ENCODE peak calls at places on chromosomes 11 and 22, in nine cellular contexts. H, I, C, F, T, U, Z, V and E are unnamed samples.

GRCh38 chr11:118916842-118917388 is 8.8 kb downstream of the BCL9L start:
- DNase-seq in I (no peak), V (peak), U (no peak), F (peak), C (peak), Z (peak), H (no peak), T (no peak), E (no peak)

GRCh38 chr11:29282088-29282487 is 734.7 kb downstream of the KCNA4 start:
- DNase-seq in Z (peak), C (no peak), V (peak), I (peak), T (no peak), H (no peak), U (no peak), F (peak), E (no peak)

GRCh38 chr11:1994121-1994520 is 3.5 kb downstream of the H19 start:
- DNase-seq in Z (no peak), T (no peak), I (no peak), H (no peak), F (no peak), C (peak), V (no peak), U (no peak), E (peak)

GRCh38 chr11:123525072-123525471 is 95.0 kb downstream of the GRAMD1B start:
- DNase-seq in U (no peak), H (no peak), V (no peak), I (no peak), F (no peak), Z (no peak), T (no peak), C (no peak), E (no peak)

GRCh38 chr11:59802639-59803176 is 7.9 kb downstream of the MRPL16 start:
- DNase-seq in H (no peak), F (peak), C (no peak), V (peak), I (no peak), U (no peak), Z (peak), T (no peak), E (no peak)

GRCh38 chr22:29073618-29074275 is 912 bp downstream of the KREMEN1 start:
- DNase-seq in I (no peak), H (peak), T (no peak), U (no peak), Z (peak), F (no peak), V (peak), C (peak), E (peak)

GRCh38 chr11:76615950-76616349 is 54.6 kb downstream of the LRRC32 start:
- DNase-seq in C (no peak), F (no peak), H (no peak), I (no peak), U (no peak), T (no peak), Z (peak), V (no peak), E (peak)

GRCh38 chr22:37681001-37681424 is 5.1 kb upstream of the NOL12 start:
- DNase-seq in V (peak), T (no peak), U (no peak), Z (no peak), I (no peak), C (no peak), F (peak), H (no peak), E (no peak)

GRCh38 chr11:2156416-2157182 is 4.4 kb downstream of the INS start:
- DNase-seq in Z (peak), C (peak), I (no peak), U (no peak), T (no peak), H (peak), V (peak), F (peak), E (peak)

GRCh38 chr11:77205467-77206263 is 77.6 kb downstream of the MYO7A start:
- DNase-seq in T (no peak), V (no peak), U (no peak), F (no peak), H (no peak), Z (no peak), C (no peak), I (no peak), E (peak)

GRCh38 chr11:43774786-43775185 is 94.2 kb downstream of the HSD17B12 start:
- DNase-seq in I (no peak), U (no peak), H (no peak), V (no peak), T (no peak), C (no peak), Z (no peak), F (no peak), E (no peak)

GRCh38 chr11:122271747-122272146 is 155.7 kb upstream of the BLID start:
- DNase-seq in U (no peak), V (no peak), H (no peak), C (no peak), T (no peak), Z (no peak), I (no peak), F (no peak), E (no peak)

GRCh38 chr11:107951105-107951504 is 22.9 kb downstream of the RAB39A start:
- DNase-seq in V (no peak), T (no peak), I (no peak), C (no peak), F (no peak), Z (no peak), H (no peak), U (no peak), E (no peak)

GRCh38 chr11:75508051-75508561 is 17.6 kb downstream of the GDPD5 start:
- DNase-seq in T (no peak), Z (no peak), I (no peak), F (no peak), H (no peak), V (no peak), U (peak), C (no peak), E (no peak)

GRCh38 chr22:46677323-46678002 is 57.3 kb downstream of the GRAMD4 start:
- DNase-seq in H (no peak), U (no peak), Z (no peak), V (no peak), C (no peak), I (no peak), F (no peak), T (no peak), E (no peak)
- H3K4me3 ChIP-seq in H (no peak), U (no peak), Z (no peak), V (no peak), C (no peak), I (no peak), F (no peak), T (no peak), E (no peak)

DNA sequence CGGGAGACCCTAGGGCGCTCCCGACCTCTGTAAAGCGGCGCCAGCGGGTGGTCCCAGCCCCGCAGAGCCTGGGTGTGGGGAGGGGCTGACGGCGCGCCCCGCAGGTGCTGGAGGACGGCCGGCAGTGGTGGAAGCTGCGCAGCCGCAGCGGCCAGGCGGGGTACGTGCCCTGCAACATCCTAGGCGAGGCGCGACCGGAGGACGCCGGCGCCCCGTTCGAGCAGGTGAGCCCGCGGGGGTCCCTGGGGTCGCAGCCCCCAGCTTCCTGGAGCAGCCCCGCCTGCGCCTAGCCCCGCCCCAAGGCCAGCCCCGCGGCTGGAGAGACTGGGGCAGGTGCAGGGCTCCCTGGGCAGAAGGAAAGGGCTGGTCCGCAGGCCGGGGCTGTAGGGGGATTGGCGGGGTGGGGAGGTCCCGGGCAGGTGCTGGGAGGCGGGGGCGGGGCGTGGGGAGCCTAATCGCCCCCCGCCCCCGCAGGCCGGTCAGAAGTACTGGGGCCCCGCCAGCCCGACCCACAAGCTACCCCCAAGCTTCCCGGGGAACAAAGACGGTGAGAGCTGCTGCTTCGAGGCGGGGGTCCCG is 19.7 kb downstream of the EPS8L2 start:
- DNase-seq in Z (no peak), H (no peak), T (no peak), I (no peak), V (no peak), U (no peak), C (peak), F (no peak), E (peak)
- H3K4me3 ChIP-seq in Z (peak), H (peak), T (peak), I (no peak), V (no peak), U (peak), C (peak), F (no peak), E (peak)

GRCh38 chr22:26751217-26751616 is 93.8 kb downstream of the MIAT start:
- DNase-seq in F (no peak), I (no peak), C (no peak), Z (peak), U (no peak), H (no peak), T (no peak), V (no peak), E (no peak)

GRCh38 chr22:26748845-26749244 is 91.5 kb downstream of the MIAT start:
- DNase-seq in Z (no peak), U (no peak), C (no peak), H (no peak), V (no peak), T (no peak), F (no peak), I (no peak), E (no peak)

GRCh38 chr22:26744892-26745808 is 87.8 kb downstream of the MIAT start:
- DNase-seq in H (no peak), F (no peak), U (no peak), V (no peak), Z (peak), I (no peak), T (no peak), C (no peak), E (no peak)

GRCh38 chr22:26743149-26743548 is 85.8 kb downstream of the MIAT start:
- DNase-seq in F (no peak), I (no peak), T (no peak), Z (no peak), C (no peak), V (no peak), U (no peak), H (no peak), E (no peak)

DNA sequence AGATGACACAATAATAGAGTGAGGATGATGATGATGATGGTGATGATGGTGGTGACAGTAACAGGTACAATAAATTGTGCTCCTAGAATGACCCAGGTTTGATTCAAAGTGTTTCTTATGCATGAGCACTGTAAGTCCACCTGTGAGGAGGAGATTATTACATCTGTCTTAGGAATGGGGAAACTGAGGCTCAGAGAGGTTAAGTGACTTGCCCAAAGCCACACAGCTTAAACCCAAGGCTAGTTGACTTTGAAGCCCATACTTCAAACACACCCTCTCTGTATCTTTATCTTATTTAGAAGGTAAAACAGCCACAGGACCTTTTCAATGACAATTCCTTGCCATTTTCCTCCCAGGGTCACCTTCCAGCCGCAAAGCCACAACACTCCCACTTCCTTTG is 88.9 kb downstream of the MIAT start:
- DNase-seq in H (no peak), Z (no peak), V (no peak), F (no peak), U (no peak), I (no peak), T (no peak), C (no peak), E (no peak)
- H3K4me3 ChIP-seq in H (no peak), Z (no peak), V (no peak), F (no peak), U (no peak), I (no peak), T (no peak), C (no peak), E (no peak)

GRCh38 chr11:82901165-82901938 is at the start of gene DDIAS:
- DNase-seq in H (peak), T (peak), F (peak), U (peak), I (peak), V (peak), C (peak), Z (peak), E (peak)
- H3K4me3 ChIP-seq in H (peak), T (peak), F (peak), U (peak), I (peak), V (peak), C (peak), Z (peak), E (peak)

GRCh38 chr11:94680426-94680825 is 87.7 kb upstream of the AMOTL1 start:
- DNase-seq in C (no peak), I (no peak), Z (no peak), V (no peak), H (no peak), F (no peak), U (no peak), T (no peak), E (no peak)

GRCh38 chr11:94678236-94678635 is 89.9 kb upstream of the AMOTL1 start:
- DNase-seq in I (no peak), U (no peak), T (no peak), F (peak), Z (peak), H (no peak), V (no peak), C (no peak), E (no peak)

GRCh38 chr11:94678901-94679300 is 89.3 kb upstream of the AMOTL1 start:
- DNase-seq in T (no peak), H (no peak), F (peak), Z (no peak), U (no peak), I (no peak), V (no peak), C (no peak), E (no peak)

GRCh38 chr11:94681852-94682251 is 86.3 kb upstream of the AMOTL1 start:
- DNase-seq in H (no peak), F (no peak), U (no peak), Z (no peak), C (no peak), I (no peak), T (no peak), V (no peak), E (no peak)

DNA sequence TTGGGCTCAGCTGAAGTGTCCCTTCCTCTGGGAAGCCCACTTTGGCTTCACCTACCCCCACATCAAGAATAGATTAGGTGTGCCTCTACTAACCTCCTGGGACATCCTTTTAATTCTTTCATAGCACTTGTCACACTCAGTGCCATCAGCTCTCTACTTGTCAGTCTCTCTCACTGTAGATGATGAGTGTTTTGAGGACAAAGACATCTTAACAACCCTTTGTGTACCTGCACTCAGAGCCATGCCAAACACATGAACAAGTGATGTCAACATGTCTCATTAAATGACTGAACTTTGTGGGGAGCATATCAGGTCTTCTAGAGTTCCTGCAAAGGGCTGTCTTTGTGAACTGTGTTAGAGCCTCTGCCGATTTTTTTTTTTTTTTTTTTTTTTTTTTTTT is 87.0 kb upstream of the AMOTL1 start:
- DNase-seq in Z (no peak), F (peak), T (no peak), V (no peak), I (no peak), H (no peak), C (no peak), U (no peak), E (no peak)
- H3K4me3 ChIP-seq in Z (no peak), F (no peak), T (no peak), V (no peak), I (no peak), H (no peak), C (no peak), U (no peak), E (no peak)

GRCh38 chr22:39524089-39524752 is 3.9 kb downstream of the ATF4 start:
- DNase-seq in I (no peak), Z (no peak), H (peak), F (no peak), U (no peak), V (no peak), C (no peak), T (no peak), E (no peak)
- H3K4me3 ChIP-seq in I (no peak), Z (no peak), H (no peak), F (no peak), U (peak), V (no peak), C (no peak), T (peak), E (no peak)

GRCh38 chr11:58575377-58576020 is at the start of gene LPXN:
- DNase-seq in U (no peak), V (peak), H (no peak), Z (peak), C (no peak), I (no peak), F (peak), T (no peak), E (no peak)

GRCh38 chr11:58576792-58577440 is 1.3 kb upstream of the LPXN start:
- DNase-seq in I (no peak), T (no peak), Z (peak), V (peak), U (no peak), H (no peak), C (no peak), F (peak), E (no peak)

GRCh38 chr11:58573451-58574104 is 2.1 kb downstream of the LPXN start:
- DNase-seq in I (no peak), C (no peak), F (peak), U (no peak), Z (peak), T (no peak), H (peak), V (peak), E (no peak)

GRCh38 chr11:58577441-58578135 is 1.3 kb upstream of the ZFP91 start:
- DNase-seq in C (no peak), F (peak), T (no peak), I (peak), V (peak), U (peak), H (peak), Z (peak), E (peak)

DNA sequence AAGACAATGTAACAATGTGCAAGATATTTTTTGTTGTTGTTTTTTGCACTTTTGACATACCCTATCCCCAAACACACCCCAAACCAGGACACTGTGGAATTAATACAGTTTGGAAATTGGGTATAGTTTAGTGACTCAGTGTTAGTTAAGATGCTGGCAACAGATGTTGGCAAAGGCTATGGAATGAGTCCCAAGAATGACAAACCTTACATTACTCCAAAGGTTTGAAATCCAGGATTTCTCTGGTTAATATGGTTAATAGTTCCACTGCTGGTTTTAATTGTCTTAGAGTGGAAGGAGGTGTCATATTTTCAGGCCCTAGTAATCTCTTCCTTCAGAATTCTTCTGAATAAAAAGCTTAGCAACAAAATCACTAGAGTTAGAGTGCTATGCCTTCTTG is 805 bp downstream of the LPXN start:
- DNase-seq in Z (peak), T (no peak), V (peak), I (no peak), F (peak), C (no peak), H (no peak), U (no peak), E (no peak)
- H3K4me3 ChIP-seq in Z (no peak), T (no peak), V (peak), I (peak), F (peak), C (no peak), H (peak), U (peak), E (peak)

GRCh38 chr22:19179472-19180048 is 1.0 kb upstream of the SLC25A1 start:
- DNase-seq in Z (peak), F (peak), H (peak), T (no peak), U (peak), V (peak), C (peak), I (no peak), E (peak)
- H3K4me3 ChIP-seq in Z (peak), F (peak), H (peak), T (peak), U (peak), V (peak), C (peak), I (peak), E (peak)

GRCh38 chr11:124943731-124944130 is 7.9 kb upstream of the HEPACAM start:
- DNase-seq in H (no peak), T (no peak), Z (no peak), U (no peak), F (no peak), I (no peak), V (no peak), C (no peak), E (no peak)
- H3K4me3 ChIP-seq in H (no peak), T (no peak), Z (no peak), U (no peak), F (no peak), I (no peak), V (no peak), C (no peak), E (no peak)

DNA sequence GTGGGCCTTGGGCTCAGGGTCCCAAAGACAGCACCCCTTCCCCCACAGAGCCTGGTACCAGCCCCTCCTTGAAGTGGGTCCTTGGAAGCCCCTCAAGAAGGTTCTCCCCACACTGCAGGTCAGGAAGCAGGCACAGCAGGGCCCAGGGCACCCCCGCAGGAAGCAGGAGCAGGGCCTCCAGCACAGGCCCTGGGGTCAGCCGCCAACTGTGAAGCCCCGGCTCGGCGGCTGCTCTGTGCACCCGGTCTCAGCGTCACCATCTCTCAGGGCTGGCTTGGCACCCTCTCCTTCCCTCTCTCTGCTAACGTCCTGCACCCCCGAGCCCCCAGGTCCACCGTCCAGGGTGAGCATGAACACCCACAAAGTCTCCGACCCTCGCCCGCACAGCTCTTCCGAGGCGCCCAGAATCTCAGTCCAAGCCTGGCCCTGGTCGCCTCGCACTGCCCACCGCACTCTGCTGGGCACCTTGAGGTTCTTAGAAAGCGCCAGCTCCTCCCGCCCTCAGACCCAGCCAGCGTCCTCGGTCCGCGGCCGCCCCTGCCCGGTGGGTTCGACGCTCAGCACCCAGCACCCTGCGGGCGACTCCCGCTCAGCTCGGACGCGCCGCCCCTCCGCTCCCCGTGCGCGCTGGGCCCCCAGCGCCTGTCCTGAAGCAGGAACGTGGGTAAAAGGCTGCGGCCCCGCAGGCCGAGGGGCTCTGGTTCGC is 1.4 kb upstream of the SIGIRR start:
- DNase-seq in T (no peak), H (peak), I (no peak), F (no peak), U (no peak), Z (no peak), C (peak), V (no peak), E (no peak)
- H3K4me3 ChIP-seq in T (peak), H (peak), I (peak), F (peak), U (peak), Z (peak), C (peak), V (no peak), E (peak)